ENCODE peak calls at places on chromosomes 2 and 18, in seven cellular contexts. H is mesenchymal stem cell; F is stimulated activated CD4-positive, alpha-beta T cell treated with anti-CD3 and anti-CD28 coated beads, Interleukin-15, amount 100 ng/mL, for 24 hours; W is substantia nigra; Y is left lobe of liver; O is CD14-positive monocyte; V is activated CD8-positive, alpha-beta memory T cell treated with anti-CD3 and anti-CD28 coated beads for 24 hours. A is an unnamed sample.

GRCh38 chr2:22748909-22749308 is 636.1 kb upstream of the KLHL29 start:
- DNase-seq in Y (no peak), F (no peak), V (no peak), O (no peak), H (no peak), W (no peak), A (no peak)

GRCh38 chr2:233350708-233351107 is 3.6 kb upstream of the DGKD start:
- DNase-seq in W (no peak), V (peak), O (peak), H (peak), F (peak), Y (peak), A (no peak)

GRCh38 chr2:201116115-201116958 is at the start of gene CFLAR:
- DNase-seq in V (peak), Y (peak), O (peak), W (peak), F (peak), H (peak), A (peak)

GRCh38 chr2:204909791-204910190 is 364.5 kb downstream of the PARD3B start:
- DNase-seq in V (no peak), H (no peak), Y (no peak), O (no peak), F (no peak), W (no peak), A (no peak)

GRCh38 chr2:239750929-239751718 is 274.0 kb downstream of the NDUFA10 start:
- DNase-seq in V (peak), F (no peak), Y (no peak), H (no peak), O (no peak), W (no peak), A (no peak)

GRCh38 chr2:226031078-226031937 is 631.8 kb downstream of the NYAP2 start:
- DNase-seq in H (peak), Y (peak), V (peak), F (peak), O (peak), W (peak), A (no peak)

GRCh38 chr18:70288851-70289328 is at the start of gene SOCS6:
- DNase-seq in O (peak), Y (peak), W (peak), V (peak), H (peak), F (peak), A (peak)

GRCh38 chr2:209556354-209556961 is 132.6 kb downstream of the MAP2 start:
- DNase-seq in O (no peak), V (no peak), W (no peak), H (peak), Y (no peak), F (no peak), A (no peak)

GRCh38 chr2:54279385-54279784 is 23.4 kb upstream of the TSPYL6 start:
- DNase-seq in W (no peak), F (no peak), V (no peak), O (no peak), Y (no peak), H (no peak), A (no peak)

A was measured in NCI-H2107.